ENCODE peak calls at places on chromosomes 12 and 14, in ten cellular contexts. One of them, this sample, is unnamed.

GRCh38 chr14:80150301-80150700 is 61.0 kb downstream of the DIO2 start:
- DNase-seq in CD4-positive, alpha-beta T cell: no peak
- DNase-seq in NCI-H1105: no peak
- DNase-seq in substantia nigra: no peak
- DNase-seq in pulmonary artery endothelial cell: no peak
- DNase-seq in DND-41: no peak
- DNase-seq in T-cell: no peak
- DNase-seq in CD4-positive, CD25-positive, alpha-beta regulatory T cell: no peak
- DNase-seq in NCI-H1417: no peak
- DNase-seq in stimulated activated CD8-positive, alpha-beta memory T cell treated with anti-CD3 and anti-CD28 coated beads, Interleukin-4, amount 100 ng/mL, for 1 hour: no peak
- DNase-seq in this sample: no peak

GRCh38 chr14:87152701-87153100 is 840.3 kb downstream of the GALC start:
- DNase-seq in NCI-H1105: no peak
- DNase-seq in NCI-H1417: peak; percentile 31
- DNase-seq in CD4-positive, CD25-positive, alpha-beta regulatory T cell: no peak
- DNase-seq in DND-41: no peak
- DNase-seq in substantia nigra: no peak
- DNase-seq in T-cell: no peak
- DNase-seq in stimulated activated CD8-positive, alpha-beta memory T cell treated with anti-CD3 and anti-CD28 coated beads, Interleukin-4, amount 100 ng/mL, for 1 hour: no peak
- DNase-seq in pulmonary artery endothelial cell: no peak
- DNase-seq in CD4-positive, alpha-beta T cell: no peak
- DNase-seq in this sample: no peak

GRCh38 chr12:67331123-67331522 is 62.0 kb downstream of the CAND1 start:
- DNase-seq in stimulated activated CD8-positive, alpha-beta memory T cell treated with anti-CD3 and anti-CD28 coated beads, Interleukin-4, amount 100 ng/mL, for 1 hour: no peak
- DNase-seq in T-cell: no peak
- DNase-seq in substantia nigra: no peak
- DNase-seq in NCI-H1417: no peak
- DNase-seq in pulmonary artery endothelial cell: no peak
- DNase-seq in CD4-positive, CD25-positive, alpha-beta regulatory T cell: peak; percentile 26
- DNase-seq in NCI-H1105: no peak
- DNase-seq in DND-41: no peak
- DNase-seq in CD4-positive, alpha-beta T cell: no peak
- DNase-seq in this sample: no peak

GRCh38 chr12:57850924-57851323 is 4.4 kb upstream of the CTDSP2 start:
- DNase-seq in DND-41: peak; percentile 36
- DNase-seq in CD4-positive, alpha-beta T cell: no peak
- DNase-seq in CD4-positive, CD25-positive, alpha-beta regulatory T cell: no peak
- DNase-seq in NCI-H1105: no peak
- DNase-seq in stimulated activated CD8-positive, alpha-beta memory T cell treated with anti-CD3 and anti-CD28 coated beads, Interleukin-4, amount 100 ng/mL, for 1 hour: no peak
- DNase-seq in T-cell: no peak
- DNase-seq in pulmonary artery endothelial cell: no peak
- DNase-seq in NCI-H1417: no peak
- DNase-seq in substantia nigra: no peak
- DNase-seq in this sample: peak; percentile 37

GRCh38 chr12:89236748-89237428 is 115.4 kb downstream of the DUSP6 start:
- DNase-seq in stimulated activated CD8-positive, alpha-beta memory T cell treated with anti-CD3 and anti-CD28 coated beads, Interleukin-4, amount 100 ng/mL, for 1 hour: no peak
- DNase-seq in DND-41: no peak
- DNase-seq in pulmonary artery endothelial cell: no peak
- DNase-seq in NCI-H1105: no peak
- DNase-seq in NCI-H1417: no peak
- DNase-seq in CD4-positive, CD25-positive, alpha-beta regulatory T cell: no peak
- DNase-seq in T-cell: no peak
- DNase-seq in CD4-positive, alpha-beta T cell: no peak
- DNase-seq in substantia nigra: no peak
- DNase-seq in this sample: no peak

GRCh38 chr12:54352022-54352531 is 12.2 kb downstream of the GPR84 start:
- DNase-seq in stimulated activated CD8-positive, alpha-beta memory T cell treated with anti-CD3 and anti-CD28 coated beads, Interleukin-4, amount 100 ng/mL, for 1 hour: no peak
- DNase-seq in CD4-positive, alpha-beta T cell: no peak
- DNase-seq in T-cell: no peak
- DNase-seq in NCI-H1105: peak; percentile 61
- DNase-seq in substantia nigra: peak; percentile 74
- DNase-seq in NCI-H1417: peak; percentile 94
- DNase-seq in CD4-positive, CD25-positive, alpha-beta regulatory T cell: peak; percentile 45
- DNase-seq in pulmonary artery endothelial cell: no peak
- DNase-seq in DND-41: peak; percentile 32
- DNase-seq in this sample: peak; percentile 36

GRCh38 chr12:103656291-103656690 is 69.2 kb downstream of the STAB2 start:
- DNase-seq in substantia nigra: no peak
- DNase-seq in pulmonary artery endothelial cell: no peak
- DNase-seq in CD4-positive, alpha-beta T cell: no peak
- DNase-seq in T-cell: no peak
- DNase-seq in CD4-positive, CD25-positive, alpha-beta regulatory T cell: no peak
- DNase-seq in NCI-H1105: no peak
- DNase-seq in DND-41: no peak
- DNase-seq in NCI-H1417: no peak
- DNase-seq in stimulated activated CD8-positive, alpha-beta memory T cell treated with anti-CD3 and anti-CD28 coated beads, Interleukin-4, amount 100 ng/mL, for 1 hour: no peak
- DNase-seq in this sample: no peak

GRCh38 chr14:80095623-80096022 is 115.7 kb downstream of the DIO2 start:
- DNase-seq in substantia nigra: no peak
- DNase-seq in NCI-H1417: no peak
- DNase-seq in NCI-H1105: no peak
- DNase-seq in pulmonary artery endothelial cell: no peak
- DNase-seq in stimulated activated CD8-positive, alpha-beta memory T cell treated with anti-CD3 and anti-CD28 coated beads, Interleukin-4, amount 100 ng/mL, for 1 hour: no peak
- DNase-seq in CD4-positive, alpha-beta T cell: no peak
- DNase-seq in DND-41: no peak
- DNase-seq in CD4-positive, CD25-positive, alpha-beta regulatory T cell: no peak
- DNase-seq in T-cell: no peak
- DNase-seq in this sample: no peak

GRCh38 chr14:22131749-22132476 is 457.1 kb downstream of the DAD1 start:
- DNase-seq in CD4-positive, alpha-beta T cell: no peak
- DNase-seq in NCI-H1105: no peak
- DNase-seq in NCI-H1417: no peak
- DNase-seq in CD4-positive, CD25-positive, alpha-beta regulatory T cell: peak; percentile 47
- DNase-seq in stimulated activated CD8-positive, alpha-beta memory T cell treated with anti-CD3 and anti-CD28 coated beads, Interleukin-4, amount 100 ng/mL, for 1 hour: no peak
- DNase-seq in substantia nigra: no peak
- DNase-seq in T-cell: no peak
- DNase-seq in DND-41: peak; percentile 38
- DNase-seq in pulmonary artery endothelial cell: no peak
- DNase-seq in this sample: no peak

GRCh38 chr12:31583878-31584277 is 7.1 kb downstream of the DENND5B start:
- DNase-seq in NCI-H1417: no peak
- DNase-seq in stimulated activated CD8-positive, alpha-beta memory T cell treated with anti-CD3 and anti-CD28 coated beads, Interleukin-4, amount 100 ng/mL, for 1 hour: no peak
- DNase-seq in CD4-positive, alpha-beta T cell: no peak
- DNase-seq in DND-41: no peak
- DNase-seq in pulmonary artery endothelial cell: no peak
- DNase-seq in CD4-positive, CD25-positive, alpha-beta regulatory T cell: no peak
- DNase-seq in NCI-H1105: no peak
- DNase-seq in T-cell: no peak
- DNase-seq in substantia nigra: no peak
- DNase-seq in this sample: no peak

GRCh38 chr14:24114536-24115450 is at the start of the genes DCAF11 and NRL:
- DNase-seq in CD4-positive, CD25-positive, alpha-beta regulatory T cell: peak; percentile 100
- DNase-seq in NCI-H1417: peak; percentile 100
- DNase-seq in stimulated activated CD8-positive, alpha-beta memory T cell treated with anti-CD3 and anti-CD28 coated beads, Interleukin-4, amount 100 ng/mL, for 1 hour: peak; percentile 94
- DNase-seq in pulmonary artery endothelial cell: peak; percentile 99
- DNase-seq in CD4-positive, alpha-beta T cell: peak; percentile 99
- DNase-seq in DND-41: peak; percentile 99
- DNase-seq in NCI-H1105: peak; percentile 99
- DNase-seq in T-cell: peak; percentile 97
- DNase-seq in substantia nigra: peak; percentile 98
- DNase-seq in this sample: peak; percentile 100

GRCh38 chr14:34981743-34982420 is 910 bp upstream of the SRP54 start:
- DNase-seq in T-cell: peak; percentile 14
- DNase-seq in NCI-H1417: peak; percentile 81
- DNase-seq in substantia nigra: no peak
- DNase-seq in NCI-H1105: no peak
- DNase-seq in DND-41: peak; percentile 51
- DNase-seq in CD4-positive, CD25-positive, alpha-beta regulatory T cell: peak; percentile 67
- DNase-seq in CD4-positive, alpha-beta T cell: peak; percentile 23
- DNase-seq in pulmonary artery endothelial cell: no peak
- DNase-seq in stimulated activated CD8-positive, alpha-beta memory T cell treated with anti-CD3 and anti-CD28 coated beads, Interleukin-4, amount 100 ng/mL, for 1 hour: no peak
- DNase-seq in this sample: peak; percentile 66

GRCh38 chr14:90000935-90001334 is 45.2 kb downstream of the TDP1 start:
- DNase-seq in CD4-positive, CD25-positive, alpha-beta regulatory T cell: no peak
- DNase-seq in NCI-H1105: no peak
- DNase-seq in NCI-H1417: no peak
- DNase-seq in T-cell: no peak
- DNase-seq in substantia nigra: no peak
- DNase-seq in DND-41: no peak
- DNase-seq in stimulated activated CD8-positive, alpha-beta memory T cell treated with anti-CD3 and anti-CD28 coated beads, Interleukin-4, amount 100 ng/mL, for 1 hour: no peak
- DNase-seq in CD4-positive, alpha-beta T cell: no peak
- DNase-seq in pulmonary artery endothelial cell: no peak
- DNase-seq in this sample: no peak

GRCh38 chr12:32312049-32312670 is 87.2 kb upstream of the FGD4 start:
- DNase-seq in substantia nigra: no peak
- DNase-seq in CD4-positive, CD25-positive, alpha-beta regulatory T cell: peak; percentile 74
- DNase-seq in stimulated activated CD8-positive, alpha-beta memory T cell treated with anti-CD3 and anti-CD28 coated beads, Interleukin-4, amount 100 ng/mL, for 1 hour: no peak
- DNase-seq in NCI-H1105: peak; percentile 5
- DNase-seq in NCI-H1417: peak; percentile 38
- DNase-seq in DND-41: peak; percentile 16
- DNase-seq in CD4-positive, alpha-beta T cell: no peak
- DNase-seq in pulmonary artery endothelial cell: peak; percentile 47
- DNase-seq in T-cell: no peak
- DNase-seq in this sample: peak; percentile 69

GRCh38 chr12:14949631-14950030 is 11.3 kb upstream of the ERP27 start:
- DNase-seq in T-cell: no peak
- DNase-seq in stimulated activated CD8-positive, alpha-beta memory T cell treated with anti-CD3 and anti-CD28 coated beads, Interleukin-4, amount 100 ng/mL, for 1 hour: no peak
- DNase-seq in pulmonary artery endothelial cell: no peak
- DNase-seq in DND-41: peak; percentile 67
- DNase-seq in substantia nigra: no peak
- DNase-seq in NCI-H1105: no peak
- DNase-seq in CD4-positive, alpha-beta T cell: no peak
- DNase-seq in NCI-H1417: no peak
- DNase-seq in CD4-positive, CD25-positive, alpha-beta regulatory T cell: no peak
- DNase-seq in this sample: no peak

GRCh38 chr14:76666746-76667145 is 94.5 kb upstream of the VASH1 start:
- DNase-seq in T-cell: no peak
- DNase-seq in CD4-positive, CD25-positive, alpha-beta regulatory T cell: no peak
- DNase-seq in pulmonary artery endothelial cell: no peak
- DNase-seq in NCI-H1417: no peak
- DNase-seq in CD4-positive, alpha-beta T cell: no peak
- DNase-seq in NCI-H1105: no peak
- DNase-seq in stimulated activated CD8-positive, alpha-beta memory T cell treated with anti-CD3 and anti-CD28 coated beads, Interleukin-4, amount 100 ng/mL, for 1 hour: no peak
- DNase-seq in DND-41: no peak
- DNase-seq in substantia nigra: no peak
- DNase-seq in this sample: no peak

This sample was measured in SK-N-DZ.